ENCODE peak calls at places on chromosomes 11 and 22, in six cellular contexts. One of them, this sample, is unnamed.

GRCh38 chr22:27386186-27386585 is 415.4 kb downstream of the MN1 start:
- DNase-seq in NB4: no peak
- DNase-seq in effector memory CD8-positive, alpha-beta T cell: no peak
- DNase-seq in NCI-H2081: no peak
- DNase-seq in ELF-1: no peak
- DNase-seq in neuronal stem cell: no peak
- DNase-seq in this sample: no peak

GRCh38 chr11:122189259-122189658 is 73.2 kb upstream of the BLID start:
- DNase-seq in NB4: no peak
- DNase-seq in effector memory CD8-positive, alpha-beta T cell: no peak
- DNase-seq in NCI-H2081: no peak
- DNase-seq in ELF-1: no peak
- DNase-seq in neuronal stem cell: no peak
- DNase-seq in this sample: no peak

GRCh38 chr22:45231293-45231692 is 9.4 kb downstream of the KIAA0930 start:
- DNase-seq in NB4: no peak
- DNase-seq in effector memory CD8-positive, alpha-beta T cell: no peak
- DNase-seq in NCI-H2081: no peak
- DNase-seq in ELF-1: no peak
- DNase-seq in neuronal stem cell: no peak
- DNase-seq in this sample: no peak

GRCh38 chr22:48713266-48714205 is 1114.1 kb downstream of the BRD1 start:
- DNase-seq in NB4: peak
- DNase-seq in effector memory CD8-positive, alpha-beta T cell: no peak
- DNase-seq in NCI-H2081: no peak
- DNase-seq in ELF-1: no peak
- DNase-seq in neuronal stem cell: no peak
- DNase-seq in this sample: no peak

GRCh38 chr11:130145975-130146776 is 13.4 kb upstream of the ST14 start:
- DNase-seq in NB4: no peak
- DNase-seq in effector memory CD8-positive, alpha-beta T cell: no peak
- DNase-seq in NCI-H2081: no peak
- DNase-seq in ELF-1: peak
- DNase-seq in neuronal stem cell: no peak
- DNase-seq in this sample: no peak

GRCh38 chr22:31271485-31271884 is 20.8 kb downstream of the PIK3IP1 start:
- DNase-seq in NB4: no peak
- DNase-seq in effector memory CD8-positive, alpha-beta T cell: no peak
- DNase-seq in NCI-H2081: no peak
- DNase-seq in ELF-1: no peak
- DNase-seq in neuronal stem cell: no peak
- DNase-seq in this sample: no peak

GRCh38 chr11:128291043-128291442 is 296.3 kb downstream of the ETS1 start:
- DNase-seq in NB4: no peak
- DNase-seq in effector memory CD8-positive, alpha-beta T cell: no peak
- DNase-seq in NCI-H2081: peak
- DNase-seq in ELF-1: peak
- DNase-seq in neuronal stem cell: no peak
- DNase-seq in this sample: peak

GRCh38 chr22:38262051-38262795 is 10.6 kb downstream of the TMEM184B start:
- DNase-seq in NB4: peak
- DNase-seq in effector memory CD8-positive, alpha-beta T cell: peak
- DNase-seq in NCI-H2081: no peak
- DNase-seq in ELF-1: peak
- DNase-seq in neuronal stem cell: no peak
- DNase-seq in this sample: peak